ENCODE peak calls at places on chromosomes 7 and 10, in six cellular contexts. One of them, this sample, is unnamed.
A peak's percentile ranks its signal among the peaks of the same experiment; 100 is the strongest.

GRCh38 chr7:112118581-112119566 is 87.3 kb downstream of the DOCK4 start:
- DNase-seq in SJSA1: no peak
- DNase-seq in mammary epithelial cell: no peak
- DNase-seq in adrenal gland: no peak
- DNase-seq in tibial artery: no peak
- DNase-seq in cardiac muscle cell: no peak
- DNase-seq in this sample: no peak

GRCh38 chr7:149020483-149020882 is 7.8 kb downstream of the PDIA4 start:
- DNase-seq in tibial artery: no peak
- DNase-seq in adrenal gland: no peak
- DNase-seq in mammary epithelial cell: no peak
- DNase-seq in cardiac muscle cell: no peak
- DNase-seq in SJSA1: no peak
- DNase-seq in this sample: no peak

GRCh38 chr10:108323274-108323798 is 1158.8 kb upstream of the SORCS1 start:
- DNase-seq in SJSA1: no peak
- DNase-seq in tibial artery: no peak
- DNase-seq in mammary epithelial cell: no peak
- DNase-seq in adrenal gland: no peak
- DNase-seq in cardiac muscle cell: no peak
- DNase-seq in this sample: no peak

GRCh38 chr7:100087055-100087750 is 1.6 kb upstream of the COPS6 start:
- DNase-seq in SJSA1: peak; percentile 83
- DNase-seq in cardiac muscle cell: peak; percentile 98
- DNase-seq in adrenal gland: no peak
- DNase-seq in tibial artery: no peak
- DNase-seq in mammary epithelial cell: peak; percentile 71
- DNase-seq in this sample: no peak

GRCh38 chr7:140677496-140677895 is 4.8 kb downstream of the ADCK2 start:
- DNase-seq in adrenal gland: no peak
- DNase-seq in mammary epithelial cell: no peak
- DNase-seq in tibial artery: no peak
- DNase-seq in cardiac muscle cell: no peak
- DNase-seq in SJSA1: no peak
- DNase-seq in this sample: no peak

GRCh38 chr10:12835709-12836108 is 165.8 kb downstream of the CCDC3 start:
- DNase-seq in cardiac muscle cell: peak; percentile 67
- DNase-seq in mammary epithelial cell: peak; percentile 63
- DNase-seq in SJSA1: no peak
- DNase-seq in tibial artery: no peak
- DNase-seq in adrenal gland: no peak
- DNase-seq in this sample: no peak

GRCh38 chr10:17201165-17202013 is at the start of gene TRDMT1:
- DNase-seq in SJSA1: peak; percentile 92
- DNase-seq in mammary epithelial cell: peak; percentile 90
- DNase-seq in cardiac muscle cell: peak; percentile 96
- DNase-seq in adrenal gland: peak; percentile 89
- DNase-seq in tibial artery: peak; percentile 87
- DNase-seq in this sample: peak; percentile 96

GRCh38 chr10:72037266-72037665 is 51.1 kb downstream of the SPOCK2 start:
- DNase-seq in mammary epithelial cell: no peak
- DNase-seq in SJSA1: no peak
- DNase-seq in tibial artery: no peak
- DNase-seq in cardiac muscle cell: no peak
- DNase-seq in adrenal gland: no peak
- DNase-seq in this sample: no peak

GRCh38 chr10:77927343-77928256 is 1.0 kb upstream of the DLG5 start:
- DNase-seq in cardiac muscle cell: no peak
- DNase-seq in mammary epithelial cell: no peak
- DNase-seq in tibial artery: no peak
- DNase-seq in adrenal gland: no peak
- DNase-seq in SJSA1: no peak
- DNase-seq in this sample: no peak

GRCh38 chr7:140225562-140226249 is 48.9 kb upstream of the KDM7A start:
- DNase-seq in adrenal gland: no peak
- DNase-seq in mammary epithelial cell: no peak
- DNase-seq in SJSA1: no peak
- DNase-seq in tibial artery: no peak
- DNase-seq in cardiac muscle cell: peak; percentile 31
- DNase-seq in this sample: no peak

GRCh38 chr7:115707236-115707635 is 323.3 kb downstream of the TFEC start:
- DNase-seq in tibial artery: no peak
- DNase-seq in adrenal gland: no peak
- DNase-seq in SJSA1: no peak
- DNase-seq in cardiac muscle cell: peak; percentile 14
- DNase-seq in mammary epithelial cell: peak; percentile 5
- DNase-seq in this sample: no peak

DNA sequence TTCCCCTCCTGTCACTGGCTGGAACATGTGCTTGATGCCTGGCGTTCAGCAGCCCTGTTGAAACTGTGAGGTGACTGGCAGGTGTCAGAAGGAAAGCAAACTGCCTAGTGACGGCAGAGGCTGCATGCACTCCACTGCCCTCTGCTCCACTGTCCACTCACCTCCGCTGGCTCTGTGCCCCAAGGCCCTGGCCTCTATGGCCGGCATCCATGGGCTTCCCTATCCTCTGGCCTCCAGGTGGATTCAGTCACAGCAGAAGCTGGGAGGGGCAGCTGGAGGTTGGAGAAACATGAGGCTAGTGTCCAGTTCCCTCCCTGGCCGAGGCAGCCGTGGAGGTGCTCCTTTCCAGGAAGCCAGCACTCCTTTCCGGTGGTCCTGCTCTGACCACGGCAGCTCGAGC is 31.2 kb upstream of the INSIG1 start:
- DNase-seq in tibial artery: no peak
- DNase-seq in mammary epithelial cell: no peak
- DNase-seq in cardiac muscle cell: no peak
- DNase-seq in SJSA1: no peak
- DNase-seq in adrenal gland: no peak
- DNase-seq in this sample: no peak
- H3K4me3 ChIP-seq in tibial artery: no peak overlapping the region
- H3K4me3 ChIP-seq in mammary epithelial cell: no peak overlapping the region
- H3K4me3 ChIP-seq in cardiac muscle cell: no peak overlapping the region
- H3K4me3 ChIP-seq in SJSA1: no peak overlapping the region
- H3K4me3 ChIP-seq in adrenal gland: no peak overlapping the region
- H3K4me3 ChIP-seq in this sample: no peak overlapping the region

GRCh38 chr7:47535033-47535703 is 46.7 kb downstream of the TNS3 start:
- DNase-seq in cardiac muscle cell: peak; percentile 21
- DNase-seq in SJSA1: no peak
- DNase-seq in adrenal gland: no peak
- DNase-seq in tibial artery: peak; percentile 4
- DNase-seq in mammary epithelial cell: no peak
- DNase-seq in this sample: peak; percentile 11

GRCh38 chr7:47536705-47537611 is 45.0 kb downstream of the TNS3 start:
- DNase-seq in SJSA1: peak; percentile 84
- DNase-seq in tibial artery: peak; percentile 73
- DNase-seq in adrenal gland: no peak
- DNase-seq in mammary epithelial cell: no peak
- DNase-seq in cardiac muscle cell: peak; percentile 68
- DNase-seq in this sample: peak; percentile 67

GRCh38 chr7:47534322-47535032 is 47.4 kb downstream of the TNS3 start:
- DNase-seq in adrenal gland: no peak
- DNase-seq in SJSA1: no peak
- DNase-seq in cardiac muscle cell: no peak
- DNase-seq in mammary epithelial cell: peak; percentile 50
- DNase-seq in tibial artery: no peak
- DNase-seq in this sample: no peak

GRCh38 chr7:47537716-47538640 is 43.9 kb downstream of the TNS3 start:
- DNase-seq in cardiac muscle cell: no peak
- DNase-seq in tibial artery: no peak
- DNase-seq in SJSA1: peak; percentile 83
- DNase-seq in mammary epithelial cell: no peak
- DNase-seq in adrenal gland: no peak
- DNase-seq in this sample: no peak

GRCh38 chr7:47535704-47536628 is 45.9 kb downstream of the TNS3 start:
- DNase-seq in SJSA1: no peak
- DNase-seq in tibial artery: peak; percentile 12
- DNase-seq in mammary epithelial cell: no peak
- DNase-seq in adrenal gland: no peak
- DNase-seq in cardiac muscle cell: no peak
- DNase-seq in this sample: peak; percentile 37
- H3K27ac ChIP-seq in SJSA1: no peak overlapping the region
- H3K27ac ChIP-seq in tibial artery: no peak overlapping the region
- H3K27ac ChIP-seq in mammary epithelial cell: no peak overlapping the region
- H3K27ac ChIP-seq in adrenal gland: no peak overlapping the region
- H3K27ac ChIP-seq in cardiac muscle cell: no peak overlapping the region
- H3K27ac ChIP-seq in this sample: no peak overlapping the region

DNA sequence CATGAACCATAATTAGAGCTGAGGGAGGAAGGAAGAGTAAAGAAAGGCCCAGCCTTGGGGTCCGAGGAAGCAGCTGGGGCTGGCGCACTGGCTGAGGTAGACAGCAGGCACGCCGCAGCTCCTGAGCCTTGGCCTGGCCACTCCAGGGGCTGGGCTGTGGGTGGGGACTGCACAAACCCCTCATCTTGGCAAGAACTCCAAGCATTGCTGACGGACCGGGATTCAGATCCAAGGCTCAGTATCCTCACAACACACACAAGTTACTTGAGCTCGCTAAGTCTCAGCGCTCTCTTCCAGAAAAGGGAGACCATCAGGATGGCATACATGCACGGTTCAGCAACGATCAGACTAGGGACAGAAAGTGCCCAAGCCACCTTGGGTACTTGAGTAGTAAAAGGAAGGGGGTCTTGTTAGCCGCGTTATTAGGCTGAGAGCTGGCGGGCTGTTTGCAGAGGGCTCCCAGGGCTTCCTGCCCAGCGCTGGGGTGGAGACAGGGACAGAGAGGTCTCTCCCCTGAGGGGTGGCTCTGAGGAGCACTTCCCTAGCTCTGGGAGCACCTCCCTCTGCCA is 4.5 kb downstream of the TNS3 start:
- DNase-seq in cardiac muscle cell: no peak
- DNase-seq in tibial artery: no peak
- DNase-seq in adrenal gland: no peak
- DNase-seq in SJSA1: no peak
- DNase-seq in mammary epithelial cell: no peak
- DNase-seq in this sample: no peak
- H3K4me3 ChIP-seq in cardiac muscle cell: no peak overlapping the region
- H3K4me3 ChIP-seq in tibial artery: peak overlapping the region; percentile 19
- H3K4me3 ChIP-seq in adrenal gland: no peak overlapping the region
- H3K4me3 ChIP-seq in SJSA1: no peak overlapping the region
- H3K4me3 ChIP-seq in mammary epithelial cell: no peak overlapping the region
- H3K4me3 ChIP-seq in this sample: no peak overlapping the region

GRCh38 chr7:105046414-105046813 is 32.4 kb downstream of the KMT2E start:
- DNase-seq in mammary epithelial cell: peak; percentile 27
- DNase-seq in adrenal gland: no peak
- DNase-seq in tibial artery: no peak
- DNase-seq in cardiac muscle cell: peak; percentile 59
- DNase-seq in SJSA1: no peak
- DNase-seq in this sample: no peak
- H3K27ac ChIP-seq in mammary epithelial cell: no peak overlapping the region
- H3K27ac ChIP-seq in adrenal gland: no peak overlapping the region
- H3K27ac ChIP-seq in tibial artery: no peak overlapping the region
- H3K27ac ChIP-seq in cardiac muscle cell: peak overlapping the region; percentile 65
- H3K27ac ChIP-seq in SJSA1: no peak overlapping the region
- H3K27ac ChIP-seq in this sample: no peak overlapping the region

GRCh38 chr10:31754803-31755624 is 173.6 kb downstream of the ARHGAP12 start:
- DNase-seq in mammary epithelial cell: no peak
- DNase-seq in SJSA1: peak; percentile 58
- DNase-seq in adrenal gland: peak; percentile 58
- DNase-seq in cardiac muscle cell: no peak
- DNase-seq in tibial artery: no peak
- DNase-seq in this sample: no peak
- H3K4me3 ChIP-seq in mammary epithelial cell: no peak overlapping the region
- H3K4me3 ChIP-seq in SJSA1: no peak overlapping the region
- H3K4me3 ChIP-seq in adrenal gland: no peak overlapping the region
- H3K4me3 ChIP-seq in cardiac muscle cell: no peak overlapping the region
- H3K4me3 ChIP-seq in tibial artery: no peak overlapping the region
- H3K4me3 ChIP-seq in this sample: no peak overlapping the region

DNA sequence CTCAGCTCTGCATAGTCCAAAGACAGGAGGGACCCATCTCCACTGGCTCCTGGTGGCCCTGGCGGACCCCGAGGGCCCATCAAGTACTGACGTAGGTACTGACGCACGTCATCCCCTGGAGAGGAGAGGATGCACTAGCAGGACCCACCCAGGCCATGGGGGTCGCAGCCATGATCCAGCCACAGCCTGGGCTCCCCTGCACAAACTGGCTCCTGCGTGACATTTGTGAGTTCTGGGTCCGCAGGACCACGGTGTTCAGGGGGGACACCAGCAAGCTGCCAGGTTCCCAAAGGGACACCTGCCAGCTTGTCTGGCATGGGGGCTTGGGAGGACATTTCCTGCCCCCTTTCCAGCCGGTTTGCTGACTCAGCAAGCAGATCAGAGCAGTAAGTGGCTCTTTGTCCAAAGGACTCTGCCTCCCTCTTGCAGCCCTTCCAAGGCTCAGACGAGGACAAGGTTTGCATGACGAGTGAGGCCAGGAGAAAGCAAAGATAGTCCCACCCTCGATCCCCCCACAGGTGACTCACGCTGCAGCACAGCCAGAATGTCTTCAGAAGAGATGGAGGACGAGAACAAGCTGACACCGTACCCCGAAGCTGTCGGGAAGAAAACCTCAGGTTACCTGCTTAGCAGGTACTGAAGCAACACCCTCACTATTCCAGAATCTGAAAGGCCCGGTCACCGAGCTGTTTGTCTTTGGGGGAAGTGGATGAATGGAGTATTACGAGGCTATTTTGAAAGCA is 49.0 kb downstream of the COL17A1 start:
- DNase-seq in mammary epithelial cell: no peak
- DNase-seq in adrenal gland: no peak
- DNase-seq in SJSA1: no peak
- DNase-seq in cardiac muscle cell: no peak
- DNase-seq in tibial artery: no peak
- DNase-seq in this sample: no peak
- H3K27ac ChIP-seq in mammary epithelial cell: no peak overlapping the region
- H3K27ac ChIP-seq in adrenal gland: no peak overlapping the region
- H3K27ac ChIP-seq in SJSA1: no peak overlapping the region
- H3K27ac ChIP-seq in cardiac muscle cell: no peak overlapping the region
- H3K27ac ChIP-seq in tibial artery: no peak overlapping the region
- H3K27ac ChIP-seq in this sample: no peak overlapping the region

GRCh38 chr7:117873056-117873932 is at the start of gene CTTNBP2:
- DNase-seq in cardiac muscle cell: peak; percentile 55
- DNase-seq in SJSA1: no peak
- DNase-seq in tibial artery: peak; percentile 42
- DNase-seq in adrenal gland: peak; percentile 36
- DNase-seq in mammary epithelial cell: peak; percentile 30
- DNase-seq in this sample: peak; percentile 84
- H3K4me3 ChIP-seq in cardiac muscle cell: peak within 1 kb of the TSS; percentile 93
- H3K4me3 ChIP-seq in SJSA1: peak within 1 kb of the TSS; percentile 37
- H3K4me3 ChIP-seq in tibial artery: peak within 1 kb of the TSS; percentile 84
- H3K4me3 ChIP-seq in adrenal gland: no peak within 1 kb of the TSS
- H3K4me3 ChIP-seq in mammary epithelial cell: peak within 1 kb of the TSS; percentile 46
- H3K4me3 ChIP-seq in this sample: peak within 1 kb of the TSS; percentile 54

This sample was measured in left lung.